ENCODE peak calls at places on chromosome 21, in six cellular contexts. Q, E, H, A, W and O are unnamed samples.

GRCh38 chr21:42619841-42620240 is 33.6 kb upstream of the PDE9A start:
- DNase-seq in E (no peak), A (no peak), H (no peak), Q (no peak), W (no peak), O (no peak)

GRCh38 chr21:34614443-34614692 is 545 bp downstream of the RCAN1 start:
- DNase-seq in E (no peak), A (no peak), Q (no peak), W (no peak), H (no peak), O (no peak)

GRCh38 chr21:15301014-15301413 is 236.2 kb upstream of the NRIP1 start:
- DNase-seq in E (no peak), W (no peak), Q (no peak), H (no peak), A (no peak), O (no peak)

GRCh38 chr21:40730051-40730760 is 116.8 kb downstream of the DSCAM start:
- DNase-seq in E (no peak), Q (no peak), A (no peak), W (no peak), H (no peak), O (no peak)

GRCh38 chr21:42621166-42621827 is 32.1 kb upstream of the PDE9A start:
- DNase-seq in E (no peak), W (no peak), H (no peak), Q (no peak), A (no peak), O (no peak)

GRCh38 chr21:46124083-46124925 is 26.4 kb downstream of the COL6A2 start:
- DNase-seq in W (no peak), A (no peak), E (no peak), Q (no peak), H (peak), O (no peak)

GRCh38 chr21:27346041-27346448 is 379.2 kb upstream of the ADAMTS5 start:
- DNase-seq in W (no peak), Q (no peak), H (no peak), A (no peak), E (no peak), O (no peak)

GRCh38 chr21:33871171-33871570 is 44.4 kb downstream of the ATP5PO start:
- DNase-seq in A (no peak), W (no peak), Q (no peak), H (no peak), E (no peak), O (no peak)

GRCh38 chr21:37087188-37087587 is 14.1 kb downstream of the TTC3 start:
- DNase-seq in E (peak), W (no peak), H (no peak), A (peak), Q (no peak), O (no peak)

GRCh38 chr21:42300045-42300583 is 15.1 kb downstream of the TFF3 start:
- DNase-seq in E (no peak), A (no peak), W (no peak), Q (no peak), H (no peak), O (no peak)

GRCh38 chr21:37452222-37452621 is 85.6 kb downstream of the DYRK1A start:
- DNase-seq in A (no peak), H (peak), E (peak), W (no peak), Q (no peak), O (no peak)

GRCh38 chr21:41446571-41446970 is 20.5 kb downstream of the MX1 start:
- DNase-seq in W (no peak), E (no peak), Q (no peak), A (no peak), H (no peak), O (no peak)

GRCh38 chr21:17726047-17726446 is 93.1 kb downstream of the C21orf91 start:
- DNase-seq in A (peak), Q (no peak), H (no peak), E (no peak), W (no peak), O (no peak)

GRCh38 chr21:41564871-41565281 is 56.9 kb upstream of the TMPRSS2 start:
- DNase-seq in H (no peak), W (no peak), E (peak), Q (no peak), A (no peak), O (no peak)

GRCh38 chr21:40929833-40930232 is 82.9 kb upstream of the DSCAM start:
- DNase-seq in H (no peak), W (no peak), E (no peak), Q (no peak), A (no peak), O (no peak)

GRCh38 chr21:34886554-34887385 is 162.3 kb downstream of the RUNX1 start:
- DNase-seq in W (no peak), Q (no peak), E (no peak), H (no peak), A (no peak), O (no peak)

GRCh38 chr21:32312976-32313375 is 14.3 kb downstream of the MRAP start:
- DNase-seq in Q (no peak), H (no peak), A (no peak), E (no peak), W (no peak), O (no peak)

GRCh38 chr21:29436143-29436542 is 137.4 kb downstream of the BACH1 start:
- DNase-seq in A (no peak), E (no peak), W (no peak), H (no peak), Q (peak), O (no peak)

GRCh38 chr21:45979651-45980050 is 1.9 kb upstream of the COL6A1 start:
- DNase-seq in E (no peak), H (no peak), W (no peak), Q (no peak), A (no peak), O (no peak)

GRCh38 chr21:45818904-45819285 is 162.7 kb upstream of the COL6A1 start:
- DNase-seq in A (no peak), Q (peak), W (no peak), E (peak), H (peak), O (peak)

GRCh38 chr21:45344576-45344975 is 56.9 kb upstream of the POFUT2 start:
- DNase-seq in H (no peak), A (no peak), E (no peak), W (no peak), Q (no peak), O (no peak)

GRCh38 chr21:17406202-17406601 is 106.6 kb upstream of the CXADR start:
- DNase-seq in W (no peak), A (no peak), E (no peak), Q (no peak), H (no peak), O (no peak)

GRCh38 chr21:41582298-41582840 is 74.4 kb upstream of the TMPRSS2 start:
- DNase-seq in Q (no peak), A (no peak), H (no peak), W (no peak), E (no peak), O (no peak)

GRCh38 chr21:40736145-40736544 is 110.8 kb downstream of the DSCAM start:
- DNase-seq in H (no peak), W (no peak), Q (no peak), E (no peak), A (no peak), O (no peak)